ENCODE peak calls at places on chromosome 1, in nine cellular contexts. One of them, this sample, is unnamed.

GRCh38 chr1:47440849-47441170 is 3.0 kb downstream of the FOXD2 start:
- DNase-seq in H9: no peak
- DNase-seq in MM.1S: no peak
- DNase-seq in GM06990: no peak
- DNase-seq in psoas muscle: no peak
- DNase-seq in A549: no peak
- DNase-seq in left ventricle myocardium inferior: no peak
- DNase-seq in body of pancreas: no peak
- DNase-seq in HCT116: no peak
- DNase-seq in this sample: no peak

GRCh38 chr1:93324486-93325464 is 20.9 kb upstream of the DR1 start:
- DNase-seq in H9: no peak
- DNase-seq in MM.1S: no peak
- DNase-seq in GM06990: no peak
- DNase-seq in psoas muscle: no peak
- DNase-seq in A549: peak; percentile 50
- DNase-seq in left ventricle myocardium inferior: no peak
- DNase-seq in body of pancreas: no peak
- DNase-seq in HCT116: peak; percentile 35
- DNase-seq in this sample: no peak

GRCh38 chr1:201401700-201402099 is 2.6 kb upstream of the LAD1 start:
- DNase-seq in H9: no peak
- DNase-seq in MM.1S: no peak
- DNase-seq in GM06990: no peak
- DNase-seq in psoas muscle: no peak
- DNase-seq in A549: no peak
- DNase-seq in left ventricle myocardium inferior: no peak
- DNase-seq in body of pancreas: no peak
- DNase-seq in HCT116: no peak
- DNase-seq in this sample: no peak

GRCh38 chr1:228471762-228472398 is 15.3 kb upstream of the RNF187 start:
- DNase-seq in H9: peak; percentile 61
- DNase-seq in MM.1S: peak; percentile 49
- DNase-seq in GM06990: no peak
- DNase-seq in psoas muscle: no peak
- DNase-seq in A549: peak; percentile 64
- DNase-seq in left ventricle myocardium inferior: no peak
- DNase-seq in body of pancreas: peak; percentile 30
- DNase-seq in HCT116: peak; percentile 49
- DNase-seq in this sample: peak; percentile 63

GRCh38 chr1:16204634-16205332 is 7.7 kb downstream of the ARHGEF19 start:
- DNase-seq in H9: peak; percentile 72
- DNase-seq in MM.1S: no peak
- DNase-seq in GM06990: no peak
- DNase-seq in psoas muscle: no peak
- DNase-seq in A549: peak; percentile 18
- DNase-seq in left ventricle myocardium inferior: no peak
- DNase-seq in body of pancreas: peak; percentile 50
- DNase-seq in HCT116: no peak
- DNase-seq in this sample: peak; percentile 50

GRCh38 chr1:100584761-100585745 is 47.1 kb downstream of the GPR88 start:
- DNase-seq in H9: no peak
- DNase-seq in MM.1S: no peak
- DNase-seq in GM06990: no peak
- DNase-seq in psoas muscle: no peak
- DNase-seq in A549: no peak
- DNase-seq in left ventricle myocardium inferior: no peak
- DNase-seq in body of pancreas: no peak
- DNase-seq in HCT116: no peak
- DNase-seq in this sample: no peak

GRCh38 chr1:204623365-204623893 is 62.1 kb downstream of the LRRN2 start:
- DNase-seq in H9: no peak
- DNase-seq in MM.1S: no peak
- DNase-seq in GM06990: no peak
- DNase-seq in psoas muscle: no peak
- DNase-seq in A549: peak; percentile 36
- DNase-seq in left ventricle myocardium inferior: no peak
- DNase-seq in body of pancreas: peak; percentile 44
- DNase-seq in HCT116: peak; percentile 26
- DNase-seq in this sample: no peak

GRCh38 chr1:43048601-43049011 is 89.9 kb upstream of the SLC2A1 start:
- DNase-seq in H9: no peak
- DNase-seq in MM.1S: no peak
- DNase-seq in GM06990: no peak
- DNase-seq in psoas muscle: no peak
- DNase-seq in A549: no peak
- DNase-seq in left ventricle myocardium inferior: no peak
- DNase-seq in body of pancreas: no peak
- DNase-seq in HCT116: no peak
- DNase-seq in this sample: no peak

DNA sequence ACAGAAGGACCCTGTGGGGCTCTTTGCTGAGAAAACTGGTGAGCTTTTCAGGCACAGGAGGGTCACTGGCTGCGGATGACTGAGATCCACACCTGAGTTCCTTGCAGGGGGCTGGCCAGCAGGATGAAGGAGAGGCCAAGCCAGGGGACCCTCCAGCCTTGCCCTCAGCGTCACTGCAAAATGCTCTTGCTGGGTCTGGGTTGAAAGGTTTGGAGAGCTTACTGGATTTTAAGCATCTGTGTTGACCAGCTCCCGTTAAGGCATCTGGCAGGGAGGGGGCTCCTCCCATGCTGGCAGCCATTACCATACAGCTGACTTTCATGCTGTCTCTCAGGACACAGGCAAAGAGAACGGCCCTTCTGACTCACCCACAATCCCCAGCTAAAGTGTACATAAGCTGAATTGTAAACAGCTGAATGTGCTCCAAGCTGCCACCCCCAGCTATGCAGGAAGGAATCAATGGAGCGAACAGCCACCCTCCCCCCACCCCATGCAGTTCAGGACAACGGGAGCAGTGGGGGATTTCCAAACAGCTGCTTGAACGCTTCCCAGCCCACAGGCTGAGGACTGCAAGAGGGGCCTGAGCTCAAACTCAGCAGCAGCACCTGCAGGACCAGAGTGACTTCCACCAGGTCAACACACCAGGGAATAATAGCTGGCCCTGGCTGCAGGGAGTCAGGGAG is 21.3 kb upstream of the A3GALT2 start:
- DNase-seq in H9: peak; percentile 67
- DNase-seq in MM.1S: no peak
- DNase-seq in GM06990: peak; percentile 31
- DNase-seq in psoas muscle: peak; percentile 91
- DNase-seq in A549: peak; percentile 56
- DNase-seq in left ventricle myocardium inferior: peak; percentile 80
- DNase-seq in body of pancreas: peak; percentile 95
- DNase-seq in HCT116: no peak
- DNase-seq in this sample: no peak
- TF ChIP-seq CTCF in H9: no peak
- TF ChIP-seq CTCF in MM.1S: no peak
- TF ChIP-seq CTCF in GM06990: no peak
- TF ChIP-seq CTCF in psoas muscle: no peak
- TF ChIP-seq CTCF in A549: no peak
- TF ChIP-seq CTCF in left ventricle myocardium inferior: no peak
- TF ChIP-seq CTCF in body of pancreas: peak; percentile 4
- TF ChIP-seq CTCF in HCT116: no peak
- TF ChIP-seq CTCF in this sample: no peak

GRCh38 chr1:33162141-33162540 is 19.7 kb downstream of the TRIM62 start:
- DNase-seq in H9: no peak
- DNase-seq in MM.1S: no peak
- DNase-seq in GM06990: no peak
- DNase-seq in psoas muscle: no peak
- DNase-seq in A549: no peak
- DNase-seq in left ventricle myocardium inferior: no peak
- DNase-seq in body of pancreas: no peak
- DNase-seq in HCT116: no peak
- DNase-seq in this sample: no peak

GRCh38 chr1:33159577-33159976 is 22.3 kb downstream of the TRIM62 start:
- DNase-seq in H9: no peak
- DNase-seq in MM.1S: no peak
- DNase-seq in GM06990: no peak
- DNase-seq in psoas muscle: no peak
- DNase-seq in A549: no peak
- DNase-seq in left ventricle myocardium inferior: no peak
- DNase-seq in body of pancreas: no peak
- DNase-seq in HCT116: no peak
- DNase-seq in this sample: no peak

GRCh38 chr1:33163621-33164071 is 18.2 kb downstream of the TRIM62 start:
- DNase-seq in H9: peak; percentile 57
- DNase-seq in MM.1S: no peak
- DNase-seq in GM06990: no peak
- DNase-seq in psoas muscle: no peak
- DNase-seq in A549: no peak
- DNase-seq in left ventricle myocardium inferior: no peak
- DNase-seq in body of pancreas: no peak
- DNase-seq in HCT116: no peak
- DNase-seq in this sample: no peak

GRCh38 chr1:33158366-33158765 is 23.5 kb downstream of the TRIM62 start:
- DNase-seq in H9: no peak
- DNase-seq in MM.1S: no peak
- DNase-seq in GM06990: no peak
- DNase-seq in psoas muscle: no peak
- DNase-seq in A549: no peak
- DNase-seq in left ventricle myocardium inferior: no peak
- DNase-seq in body of pancreas: no peak
- DNase-seq in HCT116: no peak
- DNase-seq in this sample: no peak

GRCh38 chr1:33161061-33161681 is 20.7 kb downstream of the TRIM62 start:
- DNase-seq in H9: no peak
- DNase-seq in MM.1S: no peak
- DNase-seq in GM06990: no peak
- DNase-seq in psoas muscle: peak; percentile 74
- DNase-seq in A549: no peak
- DNase-seq in left ventricle myocardium inferior: peak; percentile 72
- DNase-seq in body of pancreas: no peak
- DNase-seq in HCT116: no peak
- DNase-seq in this sample: no peak
- TF ChIP-seq CTCF in H9: no peak
- TF ChIP-seq CTCF in MM.1S: no peak
- TF ChIP-seq CTCF in GM06990: no peak
- TF ChIP-seq CTCF in psoas muscle: no peak
- TF ChIP-seq CTCF in A549: no peak
- TF ChIP-seq CTCF in left ventricle myocardium inferior: no peak
- TF ChIP-seq CTCF in body of pancreas: no peak
- TF ChIP-seq CTCF in HCT116: no peak
- TF ChIP-seq CTCF in this sample: no peak

GRCh38 chr1:41446851-41447610 is 37.5 kb downstream of the EDN2 start:
- DNase-seq in H9: no peak
- DNase-seq in MM.1S: no peak
- DNase-seq in GM06990: no peak
- DNase-seq in psoas muscle: no peak
- DNase-seq in A549: no peak
- DNase-seq in left ventricle myocardium inferior: no peak
- DNase-seq in body of pancreas: no peak
- DNase-seq in HCT116: no peak
- DNase-seq in this sample: no peak

GRCh38 chr1:41444796-41445195 is 39.7 kb downstream of the EDN2 start:
- DNase-seq in H9: no peak
- DNase-seq in MM.1S: no peak
- DNase-seq in GM06990: no peak
- DNase-seq in psoas muscle: no peak
- DNase-seq in A549: no peak
- DNase-seq in left ventricle myocardium inferior: no peak
- DNase-seq in body of pancreas: no peak
- DNase-seq in HCT116: no peak
- DNase-seq in this sample: no peak

GRCh38 chr1:41442697-41443251 is 41.7 kb downstream of the EDN2 start:
- DNase-seq in H9: no peak
- DNase-seq in MM.1S: no peak
- DNase-seq in GM06990: no peak
- DNase-seq in psoas muscle: no peak
- DNase-seq in A549: no peak
- DNase-seq in left ventricle myocardium inferior: no peak
- DNase-seq in body of pancreas: no peak
- DNase-seq in HCT116: no peak
- DNase-seq in this sample: no peak

GRCh38 chr1:41440321-41441090 is 44.0 kb downstream of the EDN2 start:
- DNase-seq in H9: no peak
- DNase-seq in MM.1S: no peak
- DNase-seq in GM06990: no peak
- DNase-seq in psoas muscle: no peak
- DNase-seq in A549: no peak
- DNase-seq in left ventricle myocardium inferior: no peak
- DNase-seq in body of pancreas: no peak
- DNase-seq in HCT116: no peak
- DNase-seq in this sample: no peak

DNA sequence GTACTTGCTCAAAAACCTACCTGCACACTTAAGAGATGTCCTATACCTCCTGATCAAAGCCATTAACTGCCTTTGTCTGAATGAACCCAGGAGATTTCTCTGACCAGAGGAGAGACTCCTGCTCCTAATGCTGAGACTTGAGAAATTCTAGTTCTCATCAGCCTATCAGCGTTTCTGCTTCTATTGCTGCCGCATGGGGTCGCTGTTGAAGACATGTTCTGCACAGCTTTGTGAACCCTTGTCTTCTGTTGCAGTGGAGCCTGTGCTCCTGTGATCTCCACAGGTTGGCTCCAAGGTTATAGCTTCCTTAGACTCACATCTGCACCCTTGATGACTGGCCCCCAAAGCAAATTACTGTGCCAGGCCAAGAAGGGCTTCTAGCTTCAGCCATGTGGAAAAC is 40.2 kb downstream of the EDN2 start:
- DNase-seq in H9: no peak
- DNase-seq in MM.1S: no peak
- DNase-seq in GM06990: no peak
- DNase-seq in psoas muscle: no peak
- DNase-seq in A549: peak; percentile 13
- DNase-seq in left ventricle myocardium inferior: no peak
- DNase-seq in body of pancreas: no peak
- DNase-seq in HCT116: peak; percentile 21
- DNase-seq in this sample: no peak
- TF ChIP-seq CTCF in H9: peak; percentile 58
- TF ChIP-seq CTCF in MM.1S: no peak
- TF ChIP-seq CTCF in GM06990: peak; percentile 21
- TF ChIP-seq CTCF in psoas muscle: no peak
- TF ChIP-seq CTCF in A549: no peak
- TF ChIP-seq CTCF in left ventricle myocardium inferior: peak; percentile 12
- TF ChIP-seq CTCF in body of pancreas: no peak
- TF ChIP-seq CTCF in HCT116: peak; percentile 73
- TF ChIP-seq CTCF in this sample: no peak

GRCh38 chr1:1033731-1034437 is 14.0 kb downstream of the AGRN start:
- DNase-seq in H9: no peak
- DNase-seq in MM.1S: no peak
- DNase-seq in GM06990: no peak
- DNase-seq in psoas muscle: no peak
- DNase-seq in A549: no peak
- DNase-seq in left ventricle myocardium inferior: no peak
- DNase-seq in body of pancreas: no peak
- DNase-seq in HCT116: no peak
- DNase-seq in this sample: peak; percentile 51

GRCh38 chr1:1034438-1034759 is 14.5 kb downstream of the AGRN start:
- DNase-seq in H9: no peak
- DNase-seq in MM.1S: no peak
- DNase-seq in GM06990: no peak
- DNase-seq in psoas muscle: no peak
- DNase-seq in A549: no peak
- DNase-seq in left ventricle myocardium inferior: no peak
- DNase-seq in body of pancreas: no peak
- DNase-seq in HCT116: no peak
- DNase-seq in this sample: no peak

GRCh38 chr1:1033009-1033587 is 13.2 kb downstream of the AGRN start:
- DNase-seq in H9: peak; percentile 97
- DNase-seq in MM.1S: peak; percentile 91
- DNase-seq in GM06990: peak; percentile 95
- DNase-seq in psoas muscle: peak; percentile 89
- DNase-seq in A549: no peak
- DNase-seq in left ventricle myocardium inferior: peak; percentile 65
- DNase-seq in body of pancreas: peak; percentile 93
- DNase-seq in HCT116: no peak
- DNase-seq in this sample: peak; percentile 97

GRCh38 chr1:1037366-1038327 is 17.7 kb downstream of the AGRN start:
- DNase-seq in H9: no peak
- DNase-seq in MM.1S: peak; percentile 21
- DNase-seq in GM06990: no peak
- DNase-seq in psoas muscle: no peak
- DNase-seq in A549: no peak
- DNase-seq in left ventricle myocardium inferior: no peak
- DNase-seq in body of pancreas: peak; percentile 50
- DNase-seq in HCT116: no peak
- DNase-seq in this sample: no peak

GRCh38 chr1:1035291-1035931 is 15.5 kb downstream of the AGRN start:
- DNase-seq in H9: no peak
- DNase-seq in MM.1S: no peak
- DNase-seq in GM06990: no peak
- DNase-seq in psoas muscle: no peak
- DNase-seq in A549: no peak
- DNase-seq in left ventricle myocardium inferior: no peak
- DNase-seq in body of pancreas: no peak
- DNase-seq in HCT116: no peak
- DNase-seq in this sample: no peak
- TF ChIP-seq CTCF in H9: peak; percentile 15
- TF ChIP-seq CTCF in MM.1S: no peak
- TF ChIP-seq CTCF in GM06990: no peak
- TF ChIP-seq CTCF in psoas muscle: no peak
- TF ChIP-seq CTCF in A549: no peak
- TF ChIP-seq CTCF in left ventricle myocardium inferior: no peak
- TF ChIP-seq CTCF in body of pancreas: no peak
- TF ChIP-seq CTCF in HCT116: no peak
- TF ChIP-seq CTCF in this sample: no peak

This sample was measured in GM13977.